ENCODE peak calls at places on chromosomes 7 and 10, in nine cellular contexts. A, R, G, E, Y, M, H, V and T are unnamed samples.

GRCh38 chr7:110179037-110179436 is 911.9 kb upstream of the LRRN3 start:
- DNase-seq in M (peak), R (no peak), H (no peak), A (no peak), V (no peak), Y (no peak), G (no peak), E (no peak), T (no peak)

GRCh38 chr10:69214666-69215131 is 5.4 kb upstream of the HKDC1 start:
- DNase-seq in E (no peak), Y (no peak), R (no peak), G (no peak), A (no peak), M (no peak), H (no peak), V (no peak), T (no peak)

GRCh38 chr10:13983035-13983434 is 347.7 kb downstream of the FRMD4A start:
- DNase-seq in Y (no peak), M (no peak), H (no peak), V (no peak), E (no peak), R (no peak), G (no peak), A (no peak), T (no peak)

GRCh38 chr7:87866089-87866488 is 10.1 kb downstream of the SLC25A40 start:
- DNase-seq in A (no peak), V (no peak), E (no peak), G (no peak), R (no peak), M (no peak), H (no peak), Y (no peak), T (no peak)

GRCh38 chr10:35876248-35876647 is 234.2 kb upstream of the FZD8 start:
- DNase-seq in E (no peak), H (no peak), M (peak), R (no peak), V (no peak), A (no peak), G (no peak), Y (no peak), T (no peak)

GRCh38 chr7:12373580-12374263 is 29.9 kb downstream of the VWDE start:
- DNase-seq in R (no peak), E (no peak), G (no peak), V (no peak), Y (no peak), M (no peak), A (no peak), H (no peak), T (no peak)

GRCh38 chr10:30373596-30374327 is 24.7 kb upstream of the MTPAP start:
- DNase-seq in A (no peak), V (no peak), R (no peak), M (no peak), E (no peak), Y (no peak), H (no peak), G (no peak), T (no peak)

GRCh38 chr7:36295090-36295489 is 94.6 kb upstream of the ANLN start:
- DNase-seq in Y (no peak), H (no peak), E (no peak), G (no peak), M (no peak), V (no peak), R (no peak), A (no peak), T (no peak)

GRCh38 chr10:31099664-31100063 is 68.0 kb upstream of the ZNF438 start:
- DNase-seq in A (no peak), Y (peak), H (no peak), G (no peak), M (peak), R (no peak), E (no peak), V (no peak), T (no peak)

GRCh38 chr10:123599366-123599849 is 66.7 kb upstream of the GPR26 start:
- DNase-seq in V (no peak), A (no peak), H (no peak), Y (no peak), E (no peak), G (no peak), R (no peak), M (no peak), T (no peak)

GRCh38 chr10:49093922-49094321 is 21.4 kb downstream of the VSTM4 start:
- DNase-seq in R (no peak), E (no peak), A (no peak), G (no peak), M (no peak), Y (no peak), H (no peak), V (no peak), T (no peak)

GRCh38 chr10:100879741-100880360 is 32.9 kb upstream of the SLF2 start:
- DNase-seq in E (no peak), M (no peak), H (no peak), G (no peak), V (no peak), Y (no peak), R (no peak), A (no peak), T (no peak)

GRCh38 chr10:124715479-124715878 is 28.7 kb downstream of the FAM53B start:
- DNase-seq in R (no peak), V (no peak), M (no peak), Y (no peak), E (no peak), A (no peak), G (no peak), H (no peak), T (no peak)

GRCh38 chr7:97772034-97772891 is 40.4 kb downstream of the TAC1 start:
- DNase-seq in H (no peak), Y (no peak), V (no peak), A (no peak), R (no peak), E (no peak), G (peak), M (peak), T (no peak)

GRCh38 chr7:151851160-151851751 is 25.7 kb downstream of the PRKAG2 start:
- DNase-seq in V (no peak), G (no peak), A (peak), R (no peak), M (peak), Y (no peak), H (no peak), E (no peak), T (peak)

GRCh38 chr10:15043674-15044073 is at the start of gene OLAH:
- DNase-seq in H (no peak), V (no peak), E (no peak), R (no peak), Y (no peak), G (no peak), A (no peak), M (no peak), T (no peak)

GRCh38 chr7:5420108-5420840 is 3.4 kb downstream of the TNRC18 start:
- DNase-seq in A (no peak), E (no peak), Y (no peak), G (no peak), R (no peak), M (no peak), V (no peak), H (peak), T (no peak)

GRCh38 chr7:45267262-45267661 is 109.7 kb downstream of the RAMP3 start:
- DNase-seq in H (no peak), Y (no peak), V (no peak), E (no peak), G (no peak), R (no peak), M (peak), A (no peak), T (no peak)

GRCh38 chr7:139153832-139154231 is 44.3 kb upstream of the ZC3HAV1 start:
- DNase-seq in E (no peak), A (no peak), Y (peak), H (no peak), V (peak), G (no peak), M (peak), R (no peak), T (no peak)

GRCh38 chr7:143980746-143981510 is 19.2 kb upstream of the OR6B1 start:
- DNase-seq in M (peak), H (no peak), A (no peak), G (no peak), Y (no peak), R (no peak), E (no peak), V (no peak), T (no peak)

GRCh38 chr7:87083865-87084519 is 24.5 kb upstream of the ELAPOR2 start:
- DNase-seq in M (no peak), H (no peak), G (no peak), E (no peak), A (no peak), V (no peak), Y (no peak), R (no peak), T (no peak)

GRCh38 chr10:63605568-63605967 is 84.4 kb downstream of the REEP3 start:
- DNase-seq in E (no peak), Y (peak), G (no peak), R (no peak), A (no peak), M (peak), H (no peak), V (no peak), T (no peak)

GRCh38 chr10:48199580-48200377 is 74.7 kb downstream of the FRMPD2 start:
- DNase-seq in R (no peak), M (peak), A (no peak), E (no peak), H (no peak), V (peak), Y (no peak), G (no peak), T (no peak)

GRCh38 chr10:107434201-107434600 is 269.7 kb upstream of the SORCS1 start:
- DNase-seq in Y (no peak), A (no peak), V (no peak), G (no peak), R (no peak), M (no peak), E (no peak), H (no peak), T (no peak)

GRCh38 chr7:131919920-131920709 is 363.7 kb upstream of the PODXL start:
- DNase-seq in Y (no peak), A (no peak), M (no peak), G (peak), H (no peak), E (no peak), R (no peak), V (no peak), T (no peak)

GRCh38 chr7:104005197-104005596 is 15.7 kb upstream of the RELN start:
- DNase-seq in Y (no peak), V (no peak), A (no peak), G (no peak), M (no peak), H (no peak), R (no peak), E (no peak), T (no peak)

GRCh38 chr10:45425628-45426563 is 51.9 kb downstream of the ALOX5 start:
- DNase-seq in M (peak), V (no peak), A (no peak), H (no peak), Y (peak), R (no peak), E (no peak), G (no peak), T (no peak)

GRCh38 chr7:21771906-21772610 is 173.6 kb downstream of the CDCA7L start:
- DNase-seq in V (no peak), A (no peak), E (no peak), M (no peak), H (no peak), G (no peak), R (no peak), Y (no peak), T (no peak)

GRCh38 chr10:132443605-132443997 is 46.6 kb downstream of the PWWP2B start:
- DNase-seq in R (peak), H (peak), M (no peak), V (no peak), G (no peak), E (no peak), Y (no peak), A (no peak), T (no peak)

GRCh38 chr7:388023-388355 is 98.0 kb downstream of the FOXL3 start:
- DNase-seq in G (no peak), E (no peak), Y (no peak), A (no peak), H (peak), V (no peak), M (no peak), R (no peak), T (no peak)

GRCh38 chr10:132670546-132670945 is 115.4 kb downstream of the NKX6-2 start:
- DNase-seq in M (no peak), A (no peak), H (peak), R (no peak), Y (no peak), V (no peak), G (no peak), E (no peak), T (no peak)